ENCODE peak calls at places on chromosome 18, in eight cellular contexts. Z is upper lobe of right lung; I is suprapubic skin; O is CD8-positive, alpha-beta T cell; U is NCI-H1930; L is HuH-7.5; W is retina; A is GM13977. M is an unnamed sample.

GRCh38 chr18:53025247-53025646 is 685.2 kb downstream of the DCC start:
- DNase-seq in Z (no peak), I (no peak), O (no peak), U (no peak), L (peak; percentile 11), W (no peak), A (no peak), M (no peak)

GRCh38 chr18:77115461-77115907 is 17.1 kb downstream of the MBP start:
- DNase-seq in Z (no peak), I (no peak), O (no peak), U (no peak), L (no peak), W (no peak), A (no peak), M (no peak)

GRCh38 chr18:23237524-23238151 is 102.4 kb downstream of the CABLES1 start:
- DNase-seq in Z (peak; percentile 81), I (no peak), O (no peak), U (no peak), L (no peak), W (no peak), A (peak; percentile 73), M (peak; percentile 7)

GRCh38 chr18:60295776-60296175 is 76.8 kb downstream of the MC4R start:
- DNase-seq in Z (no peak), I (no peak), O (no peak), U (no peak), L (no peak), W (peak; percentile 2), A (no peak), M (no peak)

GRCh38 chr18:36269157-36269556 is 28.4 kb upstream of the FHOD3 start:
- DNase-seq in Z (no peak), I (no peak), O (no peak), U (no peak), L (no peak), W (no peak), A (no peak), M (no peak)

GRCh38 chr18:8536226-8536625 is 73.0 kb upstream of the RAB12 start:
- DNase-seq in Z (no peak), I (no peak), O (no peak), U (no peak), L (no peak), W (no peak), A (no peak), M (no peak)

GRCh38 chr18:25832008-25832604 is 258.3 kb downstream of the SS18 start:
- DNase-seq in Z (peak; percentile 72), I (no peak), O (no peak), U (peak; percentile 44), L (peak; percentile 10), W (peak; percentile 78), A (peak; percentile 39), M (no peak)

GRCh38 chr18:49814147-49814499 is 790 bp upstream of the ACAA2 start:
- DNase-seq in Z (peak; percentile 82), I (peak; percentile 89), O (peak; percentile 21), U (peak; percentile 66), L (peak; percentile 20), W (no peak), A (peak; percentile 43), M (no peak)